ENCODE peak calls at places on chromosomes 7 and 10, in ten cellular contexts. A is BE2C, E is cardiac muscle cell, N is IMR-90, K is left ventricle myocardium inferior, C is fibroblast of the aortic adventitia, Q is GM12865, S is epithelial cell of esophagus, P is A549, I is fibroblast of pulmonary artery. X is an unnamed sample.

GRCh38 chr7:108178393-108178792 is 48.2 kb upstream of the LAMB4 start:
- DNase-seq in P (no peak), N (no peak), S (no peak), A (peak; percentile 70), E (no peak), C (no peak), I (no peak), K (no peak), Q (no peak), X (no peak)

GRCh38 chr7:26397786-26398435 is 106.2 kb downstream of the SNX10 start:
- DNase-seq in E (peak; percentile 44), Q (peak; percentile 54), C (no peak), A (peak; percentile 13), P (peak; percentile 40), S (no peak), N (no peak), I (peak; percentile 3), K (peak; percentile 36), X (no peak)

GRCh38 chr7:11166051-11166450 is 192.4 kb downstream of the PHF14 start:
- DNase-seq in K (no peak), Q (no peak), P (no peak), E (no peak), S (no peak), A (no peak), I (no peak), C (no peak), N (no peak), X (no peak)

GRCh38 chr7:80847027-80847426 is 71.8 kb downstream of the SEMA3C start:
- DNase-seq in Q (no peak), I (no peak), E (no peak), S (no peak), C (no peak), N (peak; percentile 34), A (no peak), K (no peak), P (no peak), X (no peak)

GRCh38 chr10:51832652-51833383 is 133.4 kb upstream of the CSTF2T start:
- DNase-seq in N (peak; percentile 93), P (no peak), S (peak; percentile 96), E (no peak), C (peak; percentile 68), Q (peak; percentile 21), K (no peak), A (no peak), I (peak; percentile 89), X (no peak)

GRCh38 chr10:71647526-71648354 is 71.8 kb downstream of the C10orf105 start:
- DNase-seq in N (no peak), E (no peak), P (peak; percentile 43), A (no peak), C (peak; percentile 7), S (no peak), I (no peak), Q (no peak), K (no peak), X (no peak)

GRCh38 chr7:1354661-1355567 is 104.4 kb downstream of the MICALL2 start:
- DNase-seq in P (no peak), C (no peak), I (no peak), E (no peak), S (no peak), N (no peak), K (no peak), A (no peak), Q (no peak), X (no peak)

GRCh38 chr7:135403302-135403701 is 106.6 kb downstream of the CNOT4 start:
- DNase-seq in I (no peak), C (no peak), E (no peak), Q (no peak), S (no peak), P (no peak), K (no peak), A (no peak), N (no peak), X (no peak)

GRCh38 chr10:107585630-107586029 is 421.1 kb upstream of the SORCS1 start:
- DNase-seq in K (no peak), S (peak; percentile 77), E (no peak), N (no peak), P (no peak), I (no peak), A (no peak), C (no peak), Q (no peak), X (no peak)

GRCh38 chr7:2523461-2523905 is 3.9 kb downstream of the LFNG start:
- DNase-seq in S (peak; percentile 88), P (no peak), I (no peak), A (no peak), K (no peak), N (no peak), E (no peak), C (no peak), Q (no peak), X (no peak)

GRCh38 chr7:131835141-131835540 is 278.7 kb upstream of the PODXL start:
- DNase-seq in N (no peak), Q (no peak), K (no peak), S (no peak), E (no peak), A (no peak), C (no peak), P (no peak), I (no peak), X (no peak)

GRCh38 chr7:149727053-149727452 is 46.3 kb downstream of the ZNF467 start:
- DNase-seq in P (no peak), K (no peak), E (no peak), C (no peak), N (no peak), S (no peak), Q (no peak), A (no peak), I (no peak), X (no peak)

GRCh38 chr10:42961156-42961589 is 115.7 kb upstream of the RET start:
- DNase-seq in P (no peak), S (no peak), Q (no peak), C (no peak), N (no peak), I (no peak), A (no peak), K (peak; percentile 42), E (no peak), X (no peak)

GRCh38 chr10:6321880-6322279 is 119.1 kb downstream of the PFKFB3 start:
- DNase-seq in E (no peak), N (peak; percentile 59), A (no peak), I (peak; percentile 24), S (peak; percentile 54), K (no peak), C (peak; percentile 20), P (no peak), Q (no peak), X (no peak)

DNA sequence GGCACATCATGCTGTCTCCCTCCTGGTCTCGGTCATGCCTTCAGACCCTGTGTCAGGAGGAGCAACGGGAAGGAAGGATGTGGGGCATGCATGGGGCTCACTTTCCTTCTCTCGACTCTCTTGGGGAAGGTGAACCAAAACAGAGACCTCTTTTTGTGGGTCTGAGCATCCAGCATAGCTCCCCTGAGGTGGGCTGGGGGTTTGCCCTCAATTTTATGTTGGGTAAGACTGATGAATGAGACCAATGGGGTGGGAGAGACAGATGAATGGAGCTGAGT is 2.6 kb downstream of the ACSL5 start:
- DNase-seq in C (no peak), N (no peak), E (no peak), S (no peak), P (no peak), Q (peak; percentile 33), K (no peak), I (no peak), A (no peak), X (no peak)
- H3K4me3 ChIP-seq in C (no peak overlapping the region), N (no peak overlapping the region), E (no peak overlapping the region), S (no peak overlapping the region), P (no peak overlapping the region), Q (peak overlapping the region; percentile 92), K (peak overlapping the region; percentile 64), I (no peak overlapping the region), A (no peak overlapping the region), X (peak overlapping the region; percentile 76)

DNA sequence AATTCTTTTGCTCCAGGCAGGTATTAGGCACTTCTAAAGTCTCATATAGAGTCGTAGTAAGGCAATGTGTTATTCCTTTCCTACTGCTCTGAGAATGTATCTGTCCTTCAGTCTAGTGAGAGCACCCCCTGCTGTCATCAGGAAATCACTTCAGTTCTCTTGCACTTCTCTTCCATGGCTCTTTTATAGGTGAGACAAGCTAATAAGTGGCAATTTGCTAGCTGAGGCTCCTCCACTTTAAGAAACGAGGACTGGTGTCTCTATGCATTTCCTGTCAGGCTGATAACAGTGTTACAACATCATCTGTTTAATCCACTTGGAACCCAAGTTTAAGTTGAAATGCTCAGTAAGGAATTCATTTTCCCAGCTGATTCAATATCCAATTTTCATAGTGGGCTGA is 350.6 kb downstream of the TFEC start:
- DNase-seq in A (peak; percentile 8), I (peak; percentile 74), N (peak; percentile 59), E (peak; percentile 63), S (peak; percentile 69), Q (peak; percentile 49), C (peak; percentile 68), P (no peak), K (no peak), X (no peak)
- TF ChIP-seq CTCF in A (peak; percentile 45), I (peak; percentile 75), N (peak; percentile 53), E (peak; percentile 66), S (peak; percentile 71), Q (peak; percentile 33), C (peak; percentile 62), P (peak; percentile 49), K (peak; percentile 47), X (peak; percentile 58)

DNA sequence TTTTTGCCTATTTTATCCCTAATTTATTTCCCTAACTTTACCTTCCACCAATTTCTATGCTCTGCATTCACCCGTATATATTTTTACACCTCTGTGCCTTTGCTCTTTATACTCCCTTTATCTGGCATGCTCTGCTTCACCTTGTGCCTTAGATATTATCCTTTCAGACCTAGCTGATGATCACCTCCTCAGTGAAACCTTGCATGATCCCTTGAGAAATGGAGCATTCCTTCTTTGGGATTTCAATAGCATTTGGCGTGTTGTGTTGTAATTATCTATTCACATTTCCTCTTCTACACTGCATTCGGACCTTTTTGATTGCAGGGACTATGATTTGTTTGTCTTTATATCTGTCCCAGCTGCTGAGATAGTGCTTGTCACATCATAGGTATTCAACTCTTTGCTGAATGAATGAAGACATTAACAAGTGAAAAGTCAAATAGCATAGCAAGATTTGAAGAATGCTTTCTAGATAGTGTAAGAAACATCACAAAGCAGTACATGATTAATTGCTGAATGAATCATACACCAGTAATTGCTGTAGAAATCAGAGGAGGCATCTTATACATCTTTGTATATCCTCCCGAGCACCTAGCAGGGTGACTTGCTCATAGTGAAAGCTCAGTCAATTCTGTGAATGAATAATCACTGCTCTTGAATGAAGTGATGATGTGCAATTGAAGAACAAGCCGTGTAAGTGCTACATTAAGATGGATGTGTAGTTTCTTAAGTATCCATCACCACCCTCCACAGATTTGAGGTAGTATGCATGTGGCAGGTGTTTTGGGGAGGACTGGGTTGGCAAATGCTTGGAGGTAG is 2.0 kb upstream of the TM9SF3 start:
- DNase-seq in A (no peak), C (no peak), N (peak; percentile 47), K (no peak), S (peak; percentile 85), I (no peak), E (no peak), P (no peak), Q (peak; percentile 74), X (peak; percentile 56)
- H3K4me3 ChIP-seq in A (no peak overlapping the region), C (no peak overlapping the region), N (no peak overlapping the region), K (no peak overlapping the region), S (no peak overlapping the region), I (no peak overlapping the region), E (no peak overlapping the region), P (no peak overlapping the region), Q (no peak overlapping the region), X (no peak overlapping the region)

GRCh38 chr7:19665399-19666008 is 43.3 kb downstream of the POLR1F start:
- DNase-seq in A (no peak), Q (peak; percentile 33), K (no peak), I (peak; percentile 58), E (peak; percentile 21), N (peak; percentile 50), P (peak; percentile 28), C (peak; percentile 57), S (peak; percentile 50), X (no peak)

GRCh38 chr7:19663816-19664531 is 44.9 kb downstream of the POLR1F start:
- DNase-seq in N (no peak), Q (peak; percentile 42), I (no peak), A (no peak), P (no peak), S (peak; percentile 93), E (no peak), C (no peak), K (no peak), X (no peak)
- TF ChIP-seq CTCF in N (no peak), Q (no peak), I (no peak), A (no peak), P (no peak), S (no peak), E (no peak), C (no peak), K (no peak), X (no peak)

X was measured in GM06990.